ENCODE peak calls at places on chromosomes 2 and 18, in four cellular contexts. Z is GM12878, K is spleen, V is HL-60. R is an unnamed sample.

GRCh38 chr18:25010623-25011374 is 341.2 kb downstream of the ZNF521 start:
- DNase-seq in Z (no peak), K (no peak), V (no peak), R (no peak)

GRCh38 chr2:28169492-28169891 is 223.2 kb upstream of the FOSL2 start:
- DNase-seq in K (no peak), Z (no peak), V (no peak), R (no peak)

GRCh38 chr2:240459401-240460242 is 24.2 kb downstream of the GPC1 start:
- DNase-seq in V (no peak), K (peak; percentile 72), Z (no peak), R (peak; percentile 73)

GRCh38 chr2:81324046-81324445 is 1019.5 kb upstream of the LRRTM1 start:
- DNase-seq in K (no peak), V (no peak), Z (no peak), R (no peak)

GRCh38 chr2:111701798-111702118 is 182.2 kb downstream of the ANAPC1 start:
- DNase-seq in Z (no peak), K (no peak), V (no peak), R (no peak)

GRCh38 chr18:1015777-1016176 is 111.1 kb downstream of the ADCYAP1 start:
- DNase-seq in K (no peak), Z (no peak), V (no peak), R (no peak)

GRCh38 chr2:191030521-191031154 is 16.7 kb upstream of the STAT1 start:
- DNase-seq in V (no peak), Z (no peak), K (no peak), R (no peak)

GRCh38 chr2:155310589-155310988 is 612.1 kb downstream of the KCNJ3 start:
- DNase-seq in Z (no peak), K (no peak), V (no peak), R (no peak)

GRCh38 chr18:49178736-49179135 is 228.0 kb upstream of the SMAD7 start:
- DNase-seq in V (no peak), Z (no peak), K (no peak), R (no peak)

GRCh38 chr2:209773377-209773776 is 1.7 kb downstream of the UNC80 start:
- DNase-seq in Z (no peak), V (no peak), K (no peak), R (no peak)

GRCh38 chr18:62585274-62586147 is 62.7 kb downstream of the ZCCHC2 start:
- DNase-seq in Z (no peak), V (no peak), K (no peak), R (no peak)

GRCh38 chr2:27931361-27931937 is 40.9 kb downstream of the BABAM2 start:
- DNase-seq in K (no peak), Z (no peak), V (no peak), R (no peak)

GRCh38 chr18:30361864-30362540 is 680.5 kb downstream of the DSC3 start:
- DNase-seq in K (no peak), Z (no peak), V (no peak), R (peak; percentile 16)

GRCh38 chr2:233818639-233819621 is 35.4 kb downstream of the HJURP start:
- DNase-seq in Z (no peak), V (no peak), K (peak; percentile 60), R (no peak)

GRCh38 chr2:161250864-161251436 is 57.3 kb upstream of the PSMD14 start:
- DNase-seq in Z (no peak), V (no peak), K (no peak), R (no peak)

GRCh38 chr2:223529676-223530075 is 72.5 kb downstream of the SCG2 start:
- DNase-seq in K (no peak), Z (no peak), V (no peak), R (no peak)

GRCh38 chr2:216557413-216557812 is 58.8 kb downstream of the RPL37A start:
- DNase-seq in K (no peak), Z (no peak), V (no peak), R (no peak)

GRCh38 chr2:238848941-238849853 is 1.3 kb downstream of the TWIST2 start:
- DNase-seq in Z (no peak), K (no peak), V (no peak), R (no peak)

GRCh38 chr2:212242739-212243138 is 295.9 kb downstream of the ERBB4 start:
- DNase-seq in K (no peak), V (no peak), Z (no peak), R (no peak)

GRCh38 chr2:608711-609110 is 68.5 kb downstream of the TMEM18 start:
- DNase-seq in K (no peak), V (no peak), Z (no peak), R (no peak)

GRCh38 chr2:197219636-197220035 is 90.9 kb downstream of the ANKRD44 start:
- DNase-seq in V (no peak), Z (no peak), K (no peak), R (no peak)

GRCh38 chr18:52402814-52403213 is 62.8 kb downstream of the DCC start:
- DNase-seq in V (no peak), Z (no peak), K (no peak), R (no peak)
- TF ChIP-seq POLR2AphosphoS5 in V (no peak), Z (no peak), K (no peak), R (no peak)

GRCh38 chr2:45943231-45944044 is 292.0 kb downstream of the PRKCE start:
- DNase-seq in Z (no peak), K (no peak), V (no peak), R (no peak)

GRCh38 chr2:45941758-45942738 is 290.6 kb downstream of the PRKCE start:
- DNase-seq in Z (no peak), K (no peak), V (no peak), R (no peak)

GRCh38 chr2:45945182-45945779 is 293.8 kb downstream of the PRKCE start:
- DNase-seq in V (no peak), K (no peak), Z (no peak), R (no peak)

GRCh38 chr2:45946023-45946422 is 294.5 kb downstream of the PRKCE start:
- DNase-seq in Z (no peak), K (no peak), V (no peak), R (no peak)

DNA sequence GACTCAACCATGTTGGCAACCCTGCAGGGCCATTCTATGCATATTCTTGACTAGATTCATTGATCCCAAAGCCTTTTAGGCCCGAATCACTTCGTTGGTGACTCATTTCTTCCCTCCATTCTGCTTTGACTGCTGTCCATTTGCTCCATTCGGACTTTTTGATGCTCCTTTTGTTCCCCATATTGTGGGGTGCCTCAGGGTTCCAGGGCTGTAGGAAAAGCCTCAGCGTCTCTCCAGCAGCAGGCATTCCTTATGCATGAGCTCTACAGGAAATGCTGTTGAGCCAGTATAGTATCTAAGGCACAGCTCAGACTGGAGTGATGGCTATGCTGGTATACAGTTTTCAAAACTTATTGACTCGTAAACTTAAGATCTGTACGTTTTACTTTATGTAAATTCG is 292.6 kb downstream of the PRKCE start:
- DNase-seq in K (no peak), Z (no peak), V (no peak), R (no peak)
- TF ChIP-seq POLR2AphosphoS5 in K (no peak), Z (no peak), V (no peak), R (no peak)

DNA sequence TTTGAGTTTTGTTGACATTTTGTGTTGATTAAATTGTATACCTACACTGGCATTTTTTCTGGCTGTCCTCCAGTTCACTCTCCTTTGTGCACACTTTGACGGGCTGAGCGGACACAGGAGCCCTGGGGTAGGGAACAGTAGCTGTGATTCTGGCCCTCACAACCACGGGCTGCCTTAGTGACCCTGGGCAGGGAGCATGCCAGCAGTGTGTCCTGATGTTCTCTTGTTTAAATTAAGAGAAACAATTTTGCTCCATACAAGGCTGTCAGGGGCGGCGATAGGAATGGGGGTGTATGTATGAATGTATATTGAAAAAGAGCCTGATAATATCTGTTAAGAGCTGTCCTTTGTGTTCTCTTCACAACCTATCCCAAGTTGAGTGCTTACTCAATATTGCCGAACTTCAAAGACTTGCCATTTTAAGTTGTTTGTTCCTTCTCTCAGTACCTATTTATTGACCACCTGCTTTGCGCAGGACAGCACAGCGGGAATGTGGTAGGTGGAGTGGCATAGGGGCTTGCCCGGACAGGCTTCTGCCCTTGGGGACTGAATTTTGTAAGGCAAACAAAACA is 103.7 kb upstream of the EML6 start:
- DNase-seq in V (no peak), Z (no peak), K (no peak), R (no peak)
- TF ChIP-seq POLR2AphosphoS5 in V (no peak), Z (no peak), K (no peak), R (no peak)

GRCh38 chr2:43086451-43087221 is 139.8 kb downstream of the ZFP36L2 start:
- DNase-seq in V (no peak), Z (no peak), K (no peak), R (peak; percentile 37)
- TF ChIP-seq POLR2AphosphoS5 in V (no peak), Z (no peak), K (peak; percentile 31), R (peak; percentile 71)

GRCh38 chr2:37230581-37230980 is 815 bp downstream of the CEBPZ start:
- DNase-seq in K (no peak), V (no peak), Z (no peak), R (no peak)

GRCh38 chr2:37226863-37227262 is 4.5 kb downstream of the CEBPZ start:
- DNase-seq in V (no peak), Z (no peak), K (no peak), R (no peak)

GRCh38 chr2:37231251-37232130 is at the start of the genes CEBPZ and NDUFAF7:
- DNase-seq in K (peak; percentile 97), V (peak; percentile 79), Z (peak; percentile 59), R (peak; percentile 91)

GRCh38 chr2:37228788-37229187 is 2.6 kb downstream of the CEBPZ start:
- DNase-seq in Z (no peak), V (no peak), K (no peak), R (no peak)

GRCh38 chr2:37232131-37232933 is 874 bp downstream of the NDUFAF7 start:
- DNase-seq in V (no peak), Z (no peak), K (peak; percentile 79), R (no peak)
- TF ChIP-seq POLR2AphosphoS5 in V (no peak), Z (no peak), K (no peak), R (no peak)

GRCh38 chr2:30707304-30707903 is 99.8 kb downstream of the CAPN13 start:
- DNase-seq in Z (no peak), V (no peak), K (no peak), R (no peak)
- TF ChIP-seq POLR2AphosphoS5 in Z (no peak), V (no peak), K (no peak), R (no peak)

GRCh38 chr2:72825271-72826155 is at the start of gene EXOC6B:
- DNase-seq in Z (peak; percentile 51), V (peak; percentile 40), K (peak; percentile 95), R (peak; percentile 98)
- TF ChIP-seq POLR2AphosphoS5 in Z (no peak), V (no peak), K (peak; percentile 94), R (peak; percentile 81)